ENCODE peak calls at places on chromosome 1, in five cellular contexts. One of them, this sample, is unnamed.

GRCh38 chr1:81613803-81614202 is 186.9 kb upstream of the ADGRL2 start:
- DNase-seq in NCI-H1105 treated with DMSO at 0.1 percent for 48 hours: no peak
- DNase-seq in Right ventricle myocardium superior: no peak
- DNase-seq in iPS-NIHi11: no peak
- DNase-seq in OCI-LY7: no peak
- DNase-seq in this sample: no peak

GRCh38 chr1:2242814-2243725 is 15.0 kb downstream of the SKI start:
- DNase-seq in NCI-H1105 treated with DMSO at 0.1 percent for 48 hours: no peak
- DNase-seq in Right ventricle myocardium superior: peak; percentile 72
- DNase-seq in iPS-NIHi11: no peak
- DNase-seq in OCI-LY7: no peak
- DNase-seq in this sample: no peak

GRCh38 chr1:180040034-180040433 is 85.4 kb downstream of the CEP350 start:
- DNase-seq in NCI-H1105 treated with DMSO at 0.1 percent for 48 hours: no peak
- DNase-seq in Right ventricle myocardium superior: no peak
- DNase-seq in iPS-NIHi11: no peak
- DNase-seq in OCI-LY7: no peak
- DNase-seq in this sample: no peak

GRCh38 chr1:218865591-218865990 is 308.1 kb upstream of the LYPLAL1 start:
- DNase-seq in NCI-H1105 treated with DMSO at 0.1 percent for 48 hours: no peak
- DNase-seq in Right ventricle myocardium superior: no peak
- DNase-seq in iPS-NIHi11: no peak
- DNase-seq in OCI-LY7: no peak
- DNase-seq in this sample: no peak

GRCh38 chr1:8285103-8285502 is 32.8 kb upstream of the SLC45A1 start:
- DNase-seq in NCI-H1105 treated with DMSO at 0.1 percent for 48 hours: no peak
- DNase-seq in Right ventricle myocardium superior: no peak
- DNase-seq in iPS-NIHi11: no peak
- DNase-seq in OCI-LY7: no peak
- DNase-seq in this sample: no peak

GRCh38 chr1:87937774-87938173 is 609.1 kb downstream of the LMO4 start:
- DNase-seq in NCI-H1105 treated with DMSO at 0.1 percent for 48 hours: no peak
- DNase-seq in Right ventricle myocardium superior: no peak
- DNase-seq in iPS-NIHi11: no peak
- DNase-seq in OCI-LY7: no peak
- DNase-seq in this sample: no peak

GRCh38 chr1:88685239-88685604 is 1.1 kb downstream of the PKN2 start:
- DNase-seq in NCI-H1105 treated with DMSO at 0.1 percent for 48 hours: no peak
- DNase-seq in Right ventricle myocardium superior: no peak
- DNase-seq in iPS-NIHi11: no peak
- DNase-seq in OCI-LY7: no peak
- DNase-seq in this sample: no peak

GRCh38 chr1:36321119-36321951 is 2.1 kb downstream of the EVA1B start:
- DNase-seq in NCI-H1105 treated with DMSO at 0.1 percent for 48 hours: peak; percentile 33
- DNase-seq in Right ventricle myocardium superior: peak; percentile 87
- DNase-seq in iPS-NIHi11: peak; percentile 82
- DNase-seq in OCI-LY7: no peak
- DNase-seq in this sample: peak; percentile 61

GRCh38 chr1:180181048-180181447 is 26.4 kb downstream of the QSOX1 start:
- DNase-seq in NCI-H1105 treated with DMSO at 0.1 percent for 48 hours: no peak
- DNase-seq in Right ventricle myocardium superior: no peak
- DNase-seq in iPS-NIHi11: no peak
- DNase-seq in OCI-LY7: no peak
- DNase-seq in this sample: no peak

GRCh38 chr1:245800901-245801605 is 646.3 kb downstream of the KIF26B start:
- DNase-seq in NCI-H1105 treated with DMSO at 0.1 percent for 48 hours: no peak
- DNase-seq in Right ventricle myocardium superior: no peak
- DNase-seq in iPS-NIHi11: no peak
- DNase-seq in OCI-LY7: no peak
- DNase-seq in this sample: no peak

GRCh38 chr1:23718482-23718881 is 24.8 kb upstream of the ELOA start:
- DNase-seq in NCI-H1105 treated with DMSO at 0.1 percent for 48 hours: no peak
- DNase-seq in Right ventricle myocardium superior: no peak
- DNase-seq in iPS-NIHi11: peak; percentile 83
- DNase-seq in OCI-LY7: peak; percentile 56
- DNase-seq in this sample: peak; percentile 48

GRCh38 chr1:9927259-9927658 is 15.9 kb downstream of the LZIC start:
- DNase-seq in NCI-H1105 treated with DMSO at 0.1 percent for 48 hours: no peak
- DNase-seq in Right ventricle myocardium superior: no peak
- DNase-seq in iPS-NIHi11: no peak
- DNase-seq in OCI-LY7: no peak
- DNase-seq in this sample: no peak